ENCODE peak calls at places on chromosomes 12 and 14, in six cellular contexts. Q is H9, G is IMR-90, Z is mesenchymal stem cell, J is mesendoderm, I is neuronal stem cell. X is an unnamed sample.

GRCh38 chr12:20492251-20492728 is 124.0 kb downstream of the PDE3A start:
- DNase-seq in Q (no peak), G (peak), Z (peak), J (peak), I (no peak), X (no peak)

GRCh38 chr14:95808371-95808770 is 68.3 kb upstream of the TUNAR start:
- DNase-seq in Q (peak), G (no peak), Z (no peak), J (no peak), I (no peak), X (peak)

GRCh38 chr12:115020091-115020490 is 336.1 kb upstream of the TBX3 start:
- DNase-seq in Q (no peak), G (no peak), Z (no peak), J (no peak), I (no peak), X (no peak)

GRCh38 chr12:15151141-15152091 is 69.8 kb downstream of the RERG start:
- DNase-seq in Q (no peak), G (no peak), Z (peak), J (peak), I (peak), X (no peak)

GRCh38 chr12:3009780-3010179 is 50.6 kb downstream of the TEAD4 start:
- DNase-seq in Q (no peak), G (no peak), Z (no peak), J (no peak), I (no peak), X (no peak)

GRCh38 chr12:106446429-106447092 is 89.0 kb downstream of the POLR3B start:
- DNase-seq in Q (no peak), G (no peak), Z (no peak), J (no peak), I (peak), X (no peak)

GRCh38 chr14:20409226-20409625 is 4.1 kb downstream of the TEP1 start:
- DNase-seq in Q (no peak), G (peak), Z (peak), J (no peak), I (no peak), X (no peak)

GRCh38 chr14:67221982-67222328 is 19.3 kb upstream of the PALS1 start:
- DNase-seq in Q (no peak), G (no peak), Z (no peak), J (no peak), I (no peak), X (no peak)

GRCh38 chr12:121580959-121581680 is at the start of gene KDM2B:
- DNase-seq in Q (peak), G (peak), Z (peak), J (peak), I (peak), X (no peak)

GRCh38 chr12:122609696-122610095 is 82.6 kb downstream of the KNTC1 start:
- DNase-seq in Q (no peak), G (no peak), Z (no peak), J (no peak), I (no peak), X (no peak)

GRCh38 chr14:74563233-74563585 is 48.8 kb downstream of the LTBP2 start:
- DNase-seq in Q (no peak), G (peak), Z (peak), J (no peak), I (no peak), X (no peak)

GRCh38 chr12:1744932-1745331 is 54.1 kb downstream of the ADIPOR2 start:
- DNase-seq in Q (no peak), G (peak), Z (no peak), J (peak), I (no peak), X (no peak)

GRCh38 chr12:131511391-131511802 is 199.5 kb upstream of the SFSWAP start:
- DNase-seq in Q (peak), G (no peak), Z (no peak), J (peak), I (no peak), X (no peak)

GRCh38 chr12:642633-643477 is 20.4 kb downstream of the NINJ2 start:
- DNase-seq in Q (peak), G (peak), Z (peak), J (peak), I (peak), X (no peak)

GRCh38 chr14:89720741-89721315 is 233.7 kb downstream of the EFCAB11 start:
- DNase-seq in Q (peak), G (no peak), Z (no peak), J (no peak), I (no peak), X (no peak)

GRCh38 chr12:120468846-120469449 is 600 bp downstream of the SRSF9 start:
- DNase-seq in Q (no peak), G (peak), Z (peak), J (no peak), I (peak), X (no peak)

GRCh38 chr12:125148316-125148715 is 83.1 kb downstream of the AACS start:
- DNase-seq in Q (no peak), G (no peak), Z (no peak), J (no peak), I (no peak), X (no peak)

GRCh38 chr12:54126696-54127537 is 61.9 kb downstream of the SMUG1 start:
- DNase-seq in Q (peak), G (no peak), Z (no peak), J (peak), I (no peak), X (peak)

GRCh38 chr12:121781751-121782615 is 11.5 kb downstream of the RHOF start:
- DNase-seq in Q (peak), G (peak), Z (peak), J (no peak), I (no peak), X (no peak)

GRCh38 chr14:101113835-101114725 is 210.6 kb upstream of the RTL1 start:
- DNase-seq in Q (no peak), G (no peak), Z (no peak), J (no peak), I (no peak), X (no peak)

GRCh38 chr12:1799068-1799881 is 21.1 kb upstream of the LRTM2 start:
- DNase-seq in Q (peak), G (no peak), Z (no peak), J (no peak), I (no peak), X (no peak)

GRCh38 chr14:74919421-74920165 is 3.5 kb downstream of the RPS6KL1 start:
- DNase-seq in Q (no peak), G (peak), Z (peak), J (no peak), I (no peak), X (no peak)

GRCh38 chr12:92927436-92928116 is 1.5 kb downstream of the EEA1 start:
- DNase-seq in Q (no peak), G (peak), Z (peak), J (peak), I (no peak), X (no peak)

GRCh38 chr12:75725505-75726120 is 214.2 kb upstream of the KRR1 start:
- DNase-seq in Q (no peak), G (peak), Z (peak), J (peak), I (no peak), X (no peak)

GRCh38 chr14:61977217-61977616 is 215.0 kb downstream of the SNAPC1 start:
- DNase-seq in Q (no peak), G (peak), Z (no peak), J (no peak), I (no peak), X (no peak)

GRCh38 chr12:76113800-76114757 is 29.6 kb upstream of the NAP1L1 start:
- DNase-seq in Q (no peak), G (peak), Z (peak), J (peak), I (no peak), X (no peak)

GRCh38 chr14:90853116-90853515 is 36.9 kb upstream of the TTC7B start:
- DNase-seq in Q (no peak), G (no peak), Z (no peak), J (no peak), I (no peak), X (no peak)

GRCh38 chr14:59463773-59464650 is 1.2 kb downstream of the GPR135 start:
- DNase-seq in Q (peak), G (no peak), Z (no peak), J (peak), I (no peak), X (no peak)

GRCh38 chr12:88574278-88574677 is 6.0 kb downstream of the KITLG start:
- DNase-seq in Q (no peak), G (peak), Z (no peak), J (peak), I (no peak), X (no peak)

GRCh38 chr12:51082561-51083139 is 746 bp downstream of the CSRNP2 start:
- DNase-seq in Q (peak), G (peak), Z (peak), J (peak), I (no peak), X (peak)
- H4K8ac ChIP-seq in Q (no peak), G (peak), Z (peak), J (no peak), I (no peak), X (peak)

GRCh38 chr12:7966558-7966957 is 30.6 kb upstream of the SLC2A3 start:
- DNase-seq in Q (no peak), G (no peak), Z (no peak), J (no peak), I (no peak), X (no peak)

GRCh38 chr12:7972734-7973488 is 36.9 kb upstream of the SLC2A3 start:
- DNase-seq in Q (no peak), G (no peak), Z (no peak), J (no peak), I (no peak), X (no peak)

DNA sequence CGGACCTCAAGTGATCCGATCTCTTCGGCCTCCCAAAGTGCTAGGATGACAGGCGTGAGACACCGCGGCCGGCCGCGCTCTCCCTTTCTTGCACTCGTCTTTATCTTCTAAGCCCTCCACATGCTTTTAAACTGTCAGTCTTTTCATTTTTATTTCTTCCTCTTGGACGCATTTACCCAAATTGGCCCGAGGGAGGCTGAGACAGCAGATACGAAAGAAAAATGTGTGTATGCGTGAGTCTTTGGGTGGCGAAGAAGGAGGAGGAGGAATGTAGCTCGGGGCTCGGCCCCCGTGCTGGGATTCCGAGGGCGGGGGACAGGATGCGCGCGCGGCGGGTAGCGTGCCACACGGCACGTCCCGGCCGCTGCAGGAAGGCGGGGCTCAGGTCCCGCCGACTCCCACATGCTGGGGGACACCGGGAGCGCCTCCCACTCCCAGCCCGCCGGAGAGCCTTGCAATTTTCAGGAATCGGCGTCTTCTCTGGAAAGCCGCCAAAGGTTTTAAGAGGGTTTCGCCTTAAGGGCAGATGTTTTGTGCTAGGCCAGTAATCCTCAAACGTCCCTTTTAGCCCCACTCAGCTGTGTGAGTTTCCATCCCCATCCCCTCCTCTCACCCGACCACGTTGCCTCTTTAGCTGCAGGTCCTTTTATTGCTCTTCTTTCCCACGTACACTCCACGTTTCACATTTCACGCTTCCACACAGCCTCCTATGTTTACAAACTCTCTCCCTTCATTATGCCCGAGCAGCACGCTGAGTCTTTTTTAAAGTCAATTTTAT is 34.7 kb upstream of the SLC2A3 start:
- DNase-seq in Q (peak), G (peak), Z (peak), J (peak), I (peak), X (peak)
- H4K8ac ChIP-seq in Q (no peak), G (peak), Z (peak), J (no peak), I (no peak), X (peak)

DNA sequence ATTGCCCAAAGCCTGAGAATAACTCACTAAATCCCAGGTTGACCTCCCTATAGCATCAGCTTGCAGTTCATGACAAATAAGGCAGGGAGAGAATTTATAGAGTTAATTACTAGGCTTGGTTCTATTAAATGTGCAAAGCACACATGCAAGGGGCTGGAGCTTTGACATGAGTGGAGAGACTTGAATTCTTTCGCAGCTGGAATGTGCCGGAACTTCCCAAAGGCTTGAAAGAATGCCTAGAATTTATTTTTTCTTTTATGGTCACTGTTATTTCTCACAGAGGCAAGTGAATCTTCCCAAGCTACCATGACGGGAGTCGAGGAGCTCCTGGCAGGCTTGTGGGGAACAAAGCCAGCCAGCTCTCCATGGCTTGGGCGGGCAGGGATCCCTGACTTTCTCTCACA is 95.5 kb upstream of the USP44 start:
- DNase-seq in Q (no peak), G (peak), Z (no peak), J (peak), I (no peak), X (no peak)
- H4K8ac ChIP-seq in Q (no peak), G (peak), Z (no peak), J (no peak), I (no peak), X (no peak)

GRCh38 chr12:102873077-102873476 is 44.0 kb downstream of the PAH start:
- DNase-seq in Q (no peak), G (no peak), Z (no peak), J (no peak), I (no peak), X (no peak)

GRCh38 chr12:102871014-102871413 is 46.0 kb downstream of the PAH start:
- DNase-seq in Q (no peak), G (no peak), Z (no peak), J (no peak), I (no peak), X (no peak)

GRCh38 chr12:102874819-102875218 is 42.2 kb downstream of the PAH start:
- DNase-seq in Q (no peak), G (no peak), Z (no peak), J (no peak), I (no peak), X (no peak)

GRCh38 chr12:102869571-102869970 is 47.5 kb downstream of the PAH start:
- DNase-seq in Q (no peak), G (no peak), Z (no peak), J (no peak), I (no peak), X (no peak)
- H4K8ac ChIP-seq in Q (no peak), G (no peak), Z (no peak), J (no peak), I (no peak), X (no peak)

GRCh38 chr14:50047274-50047676 is 69.1 kb downstream of the VCPKMT start:
- DNase-seq in Q (no peak), G (no peak), Z (no peak), J (peak), I (no peak), X (no peak)

GRCh38 chr14:50051106-50051505 is 65.3 kb downstream of the VCPKMT start:
- DNase-seq in Q (no peak), G (no peak), Z (no peak), J (no peak), I (no peak), X (no peak)

GRCh38 chr14:50050171-50050570 is 66.2 kb downstream of the VCPKMT start:
- DNase-seq in Q (no peak), G (no peak), Z (no peak), J (no peak), I (no peak), X (no peak)

GRCh38 chr14:50051706-50052105 is 64.7 kb downstream of the VCPKMT start:
- DNase-seq in Q (no peak), G (no peak), Z (no peak), J (no peak), I (no peak), X (no peak)

GRCh38 chr14:50049703-50050102 is 66.7 kb downstream of the VCPKMT start:
- DNase-seq in Q (no peak), G (no peak), Z (no peak), J (no peak), I (no peak), X (no peak)
- H4K8ac ChIP-seq in Q (no peak), G (no peak), Z (no peak), J (no peak), I (no peak), X (no peak)

GRCh38 chr12:113144771-113145170 is 4.8 kb upstream of the CFAP73 start:
- DNase-seq in Q (no peak), G (no peak), Z (no peak), J (no peak), I (no peak), X (no peak)

GRCh38 chr12:113142173-113142885 is 6.8 kb upstream of the RASAL1 start:
- DNase-seq in Q (no peak), G (no peak), Z (no peak), J (no peak), I (no peak), X (no peak)

GRCh38 chr12:113143959-113144358 is 5.6 kb upstream of the CFAP73 start:
- DNase-seq in Q (no peak), G (no peak), Z (no peak), J (no peak), I (no peak), X (no peak)

GRCh38 chr12:113140706-113141105 is 5.1 kb upstream of the RASAL1 start:
- DNase-seq in Q (no peak), G (no peak), Z (no peak), J (no peak), I (no peak), X (no peak)

GRCh38 chr12:113142886-113143329 is 6.6 kb upstream of the CFAP73 start:
- DNase-seq in Q (no peak), G (no peak), Z (no peak), J (no peak), I (no peak), X (no peak)
- H4K8ac ChIP-seq in Q (no peak), G (no peak), Z (no peak), J (no peak), I (no peak), X (no peak)

GRCh38 chr14:35388656-35389314 is 15.8 kb downstream of the NFKBIA start:
- DNase-seq in Q (no peak), G (no peak), Z (no peak), J (no peak), I (no peak), X (no peak)

GRCh38 chr14:35391388-35391710 is 13.2 kb downstream of the NFKBIA start:
- DNase-seq in Q (no peak), G (no peak), Z (no peak), J (no peak), I (no peak), X (no peak)

GRCh38 chr14:35389315-35389667 is 15.3 kb downstream of the NFKBIA start:
- DNase-seq in Q (no peak), G (no peak), Z (no peak), J (no peak), I (no peak), X (no peak)

GRCh38 chr14:35387713-35388579 is 16.6 kb downstream of the NFKBIA start:
- DNase-seq in Q (no peak), G (no peak), Z (no peak), J (no peak), I (no peak), X (no peak)

GRCh38 chr14:35390577-35391387 is 13.8 kb downstream of the NFKBIA start:
- DNase-seq in Q (no peak), G (no peak), Z (peak), J (peak), I (no peak), X (no peak)
- H4K8ac ChIP-seq in Q (no peak), G (no peak), Z (no peak), J (no peak), I (no peak), X (no peak)

GRCh38 chr12:18261273-18261672 is at the start of gene PIK3C2G:
- DNase-seq in Q (no peak), G (no peak), Z (no peak), J (no peak), I (no peak), X (no peak)
- H4K8ac ChIP-seq in Q (no peak), G (no peak), Z (no peak), J (no peak), I (no peak), X (no peak)

GRCh38 chr12:10368206-10369171 is 21.4 kb downstream of the KLRK1 start:
- DNase-seq in Q (no peak), G (no peak), Z (no peak), J (no peak), I (no peak), X (no peak)

GRCh38 chr12:10372534-10372931 is 17.3 kb downstream of the KLRK1 start:
- DNase-seq in Q (no peak), G (no peak), Z (no peak), J (no peak), I (no peak), X (no peak)

GRCh38 chr12:10366875-10367274 is 23.0 kb downstream of the KLRK1 start:
- DNase-seq in Q (no peak), G (no peak), Z (peak), J (peak), I (no peak), X (no peak)

GRCh38 chr12:10365716-10366433 is 24.0 kb downstream of the KLRK1 start:
- DNase-seq in Q (no peak), G (peak), Z (peak), J (peak), I (no peak), X (no peak)

DNA sequence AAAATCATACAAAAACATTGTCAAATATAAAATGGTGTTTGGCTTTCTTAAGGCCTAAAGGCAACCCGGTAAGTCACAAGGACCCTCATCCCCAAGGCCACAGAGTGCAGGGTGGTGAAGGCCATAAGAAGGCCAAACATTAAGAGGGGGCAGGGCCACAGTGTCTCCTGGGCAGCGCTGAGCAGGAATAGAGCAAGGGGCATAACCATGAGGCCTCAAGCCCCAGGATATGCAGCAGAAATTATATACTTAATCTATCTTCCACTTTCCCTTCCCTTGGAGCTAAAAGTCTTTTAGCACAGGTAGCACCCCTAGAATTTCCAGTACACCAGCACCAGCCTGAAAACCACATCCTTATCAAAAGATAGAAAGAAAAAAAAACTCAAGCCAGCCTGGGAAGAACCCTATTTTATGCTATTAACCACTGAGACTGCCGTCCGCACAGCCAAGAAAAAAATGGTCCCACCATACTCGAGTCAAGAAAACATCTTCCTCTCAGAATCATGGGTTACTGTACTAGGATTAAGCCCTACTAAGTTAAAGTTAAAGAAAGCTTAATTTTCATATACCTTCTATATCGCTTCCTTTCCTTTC is 20.2 kb downstream of the KLRK1 start:
- DNase-seq in Q (no peak), G (no peak), Z (no peak), J (no peak), I (no peak), X (no peak)
- H4K8ac ChIP-seq in Q (no peak), G (no peak), Z (no peak), J (no peak), I (no peak), X (no peak)

DNA sequence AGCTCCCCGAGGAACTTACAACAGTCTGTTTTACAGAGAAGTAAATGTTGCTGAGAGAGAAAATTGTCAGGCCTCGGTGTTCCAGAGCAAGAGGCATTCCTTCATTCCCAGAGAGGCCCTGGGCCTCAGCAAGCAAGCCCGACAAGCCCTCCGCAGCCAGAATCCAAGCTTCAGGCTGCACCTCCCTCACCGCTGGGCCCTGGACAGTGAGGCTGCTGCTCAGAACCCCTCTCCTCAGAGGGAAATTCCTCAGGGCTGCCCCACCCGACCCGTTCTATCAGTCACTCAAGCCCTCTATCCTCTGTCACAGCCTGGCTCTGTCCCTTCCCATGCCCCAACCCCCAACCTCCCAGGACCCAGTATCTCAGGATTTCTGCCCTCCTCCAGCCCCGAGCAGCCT is 56.3 kb downstream of the ZFP36L1 start:
- DNase-seq in Q (no peak), G (no peak), Z (no peak), J (peak), I (no peak), X (no peak)
- H4K8ac ChIP-seq in Q (no peak), G (peak), Z (peak), J (no peak), I (no peak), X (no peak)

X was measured in H1.